ENCODE peak calls at places on chromosomes 5 and 9, in four cellular contexts. N is left cardiac atrium; O is kidney epithelial cell; J is activated naive CD4-positive, alpha-beta T cell. Y is an unnamed sample.

GRCh38 chr5:109784687-109785086 is 95.0 kb downstream of the MAN2A1 start:
- DNase-seq in O (no peak), J (no peak), N (no peak), Y (no peak)

GRCh38 chr5:16750445-16750844 is 133.6 kb upstream of the RETREG1 start:
- DNase-seq in N (no peak), J (no peak), O (no peak), Y (no peak)

GRCh38 chr9:15529566-15530324 is 19.0 kb upstream of the PSIP1 start:
- DNase-seq in J (no peak), N (no peak), O (no peak), Y (no peak)

GRCh38 chr5:72144762-72145161 is 37.5 kb downstream of the MAP1B start:
- DNase-seq in J (no peak), N (no peak), O (no peak), Y (peak)

GRCh38 chr5:138083702-138084101 is at the start of gene WNT8A:
- DNase-seq in N (no peak), O (no peak), J (no peak), Y (no peak)

GRCh38 chr5:56350595-56351170 is 117.6 kb upstream of the ANKRD55 start:
- DNase-seq in J (no peak), O (peak), N (peak), Y (no peak)

GRCh38 chr9:96251451-96251850 is 50.5 kb downstream of the HSD17B3 start:
- DNase-seq in O (no peak), N (no peak), J (no peak), Y (no peak)

GRCh38 chr5:66324357-66324756 is 180.3 kb downstream of the SREK1 start:
- DNase-seq in J (no peak), N (peak), O (no peak), Y (no peak)

GRCh38 chr5:134125195-134126015 is 10.9 kb downstream of the TCF7 start:
- DNase-seq in N (peak), O (no peak), J (no peak), Y (peak)

GRCh38 chr5:81450940-81451339 is 57.0 kb upstream of the ACOT12 start:
- DNase-seq in N (no peak), J (no peak), O (no peak), Y (no peak)

GRCh38 chr5:94153736-94154450 is 412.5 kb upstream of the POU5F2 start:
- DNase-seq in O (peak), N (no peak), J (no peak), Y (no peak)

GRCh38 chr9:19486803-19487202 is 78.0 kb downstream of the ACER2 start:
- DNase-seq in N (no peak), J (no peak), O (no peak), Y (no peak)

GRCh38 chr5:2466966-2467365 is 284.5 kb downstream of the IRX2 start:
- DNase-seq in N (no peak), J (no peak), O (no peak), Y (no peak)

GRCh38 chr5:163564321-163564924 is 59.0 kb downstream of the MAT2B start:
- DNase-seq in O (no peak), N (peak), J (no peak), Y (peak)